ENCODE peak calls at places on chromosomes 13 and 19, in five cellular contexts. One of them, this sample, is unnamed.

GRCh38 chr13:56886398-56886797 is 254.3 kb upstream of the PRR20A start:
- DNase-seq in GM12878: no peak
- DNase-seq in transverse colon: no peak
- DNase-seq in tibial nerve: no peak
- DNase-seq in ovary: no peak
- DNase-seq in this sample: no peak

GRCh38 chr19:45146716-45147337 is 14.0 kb downstream of the NKPD1 start:
- DNase-seq in tibial nerve: no peak
- DNase-seq in transverse colon: no peak
- DNase-seq in ovary: no peak
- DNase-seq in GM12878: no peak
- DNase-seq in this sample: no peak

GRCh38 chr13:30718661-30719520 is 16.5 kb upstream of the ALOX5AP start:
- DNase-seq in GM12878: no peak
- DNase-seq in transverse colon: no peak
- DNase-seq in tibial nerve: no peak
- DNase-seq in ovary: no peak
- DNase-seq in this sample: no peak

GRCh38 chr19:16575282-16575681 is 3.1 kb upstream of the SLC35E1 start:
- DNase-seq in GM12878: no peak
- DNase-seq in ovary: no peak
- DNase-seq in transverse colon: no peak
- DNase-seq in tibial nerve: no peak
- DNase-seq in this sample: no peak

GRCh38 chr19:45424191-45425058 is 708 bp upstream of the ERCC1 start:
- DNase-seq in GM12878: no peak
- DNase-seq in ovary: peak; percentile 70
- DNase-seq in transverse colon: peak; percentile 75
- DNase-seq in tibial nerve: no peak
- DNase-seq in this sample: peak; percentile 82

GRCh38 chr13:59476376-59476775 is 687.4 kb downstream of the DIAPH3 start:
- DNase-seq in tibial nerve: no peak
- DNase-seq in ovary: no peak
- DNase-seq in transverse colon: no peak
- DNase-seq in GM12878: no peak
- DNase-seq in this sample: no peak

GRCh38 chr13:113458218-113459065 is 5.2 kb upstream of the ADPRHL1 start:
- DNase-seq in transverse colon: no peak
- DNase-seq in tibial nerve: no peak
- DNase-seq in ovary: no peak
- DNase-seq in GM12878: no peak
- DNase-seq in this sample: peak; percentile 46

GRCh38 chr13:41407380-41407779 is 50.0 kb upstream of the RGCC start:
- DNase-seq in tibial nerve: no peak
- DNase-seq in GM12878: no peak
- DNase-seq in transverse colon: no peak
- DNase-seq in ovary: no peak
- DNase-seq in this sample: no peak

GRCh38 chr13:39148513-39148961 is 110.3 kb downstream of the NHLRC3 start:
- DNase-seq in ovary: no peak
- DNase-seq in tibial nerve: no peak
- DNase-seq in GM12878: no peak
- DNase-seq in transverse colon: no peak
- DNase-seq in this sample: peak; percentile 72

GRCh38 chr19:12868540-12869112 is 12.6 kb downstream of the DNASE2 start:
- DNase-seq in tibial nerve: no peak
- DNase-seq in GM12878: no peak
- DNase-seq in transverse colon: no peak
- DNase-seq in ovary: no peak
- DNase-seq in this sample: no peak

GRCh38 chr19:49741210-49741844 is 21.8 kb downstream of the TSKS start:
- DNase-seq in ovary: no peak
- DNase-seq in GM12878: no peak
- DNase-seq in transverse colon: no peak
- DNase-seq in tibial nerve: no peak
- DNase-seq in this sample: peak; percentile 92

GRCh38 chr19:48481846-48482639 is 12.9 kb downstream of the CYTH2 start:
- DNase-seq in ovary: no peak
- DNase-seq in GM12878: no peak
- DNase-seq in tibial nerve: no peak
- DNase-seq in transverse colon: no peak
- DNase-seq in this sample: no peak

GRCh38 chr13:106597190-106597589 is 29.3 kb upstream of the ARGLU1 start:
- DNase-seq in GM12878: no peak
- DNase-seq in transverse colon: no peak
- DNase-seq in tibial nerve: peak; percentile 27
- DNase-seq in ovary: peak; percentile 23
- DNase-seq in this sample: no peak

GRCh38 chr13:46523972-46524737 is 28.8 kb upstream of the LRCH1 start:
- DNase-seq in ovary: no peak
- DNase-seq in transverse colon: no peak
- DNase-seq in GM12878: no peak
- DNase-seq in tibial nerve: no peak
- DNase-seq in this sample: peak; percentile 50

GRCh38 chr19:11752244-11752736 is 13.5 kb upstream of the ZNF823 start:
- DNase-seq in ovary: no peak
- DNase-seq in tibial nerve: no peak
- DNase-seq in GM12878: no peak
- DNase-seq in transverse colon: no peak
- DNase-seq in this sample: no peak

GRCh38 chr13:73708393-73708985 is 425.7 kb downstream of the KLF12 start:
- DNase-seq in transverse colon: peak; percentile 59
- DNase-seq in tibial nerve: peak; percentile 17
- DNase-seq in ovary: peak; percentile 29
- DNase-seq in GM12878: no peak
- DNase-seq in this sample: peak; percentile 72

GRCh38 chr13:48505597-48506091 is 27.2 kb downstream of the RCBTB2 start:
- DNase-seq in ovary: no peak
- DNase-seq in transverse colon: peak; percentile 41
- DNase-seq in GM12878: peak; percentile 93
- DNase-seq in tibial nerve: no peak
- DNase-seq in this sample: peak; percentile 81

GRCh38 chr13:101455863-101456262 is 3.4 kb downstream of the ITGBL1 start:
- DNase-seq in ovary: no peak
- DNase-seq in transverse colon: no peak
- DNase-seq in tibial nerve: no peak
- DNase-seq in GM12878: no peak
- DNase-seq in this sample: no peak

GRCh38 chr13:76884167-76884566 is 2.0 kb downstream of the KCTD12 start:
- DNase-seq in ovary: peak; percentile 42
- DNase-seq in transverse colon: peak; percentile 17
- DNase-seq in GM12878: no peak
- DNase-seq in tibial nerve: peak; percentile 18
- DNase-seq in this sample: peak; percentile 30

GRCh38 chr19:7888145-7888825 is at the start of gene LRRC8E:
- DNase-seq in GM12878: no peak
- DNase-seq in transverse colon: peak; percentile 79
- DNase-seq in tibial nerve: no peak
- DNase-seq in ovary: no peak
- DNase-seq in this sample: peak; percentile 52

GRCh38 chr13:47139519-47139918 is 242.7 kb upstream of the HTR2A start:
- DNase-seq in tibial nerve: no peak
- DNase-seq in ovary: no peak
- DNase-seq in transverse colon: no peak
- DNase-seq in GM12878: no peak
- DNase-seq in this sample: no peak

GRCh38 chr13:58598241-58598640 is 966.7 kb downstream of the PCDH17 start:
- DNase-seq in GM12878: no peak
- DNase-seq in transverse colon: no peak
- DNase-seq in ovary: no peak
- DNase-seq in tibial nerve: no peak
- DNase-seq in this sample: no peak

GRCh38 chr13:93248627-93249047 is 22.0 kb downstream of the GPC6 start:
- DNase-seq in tibial nerve: no peak
- DNase-seq in transverse colon: no peak
- DNase-seq in ovary: no peak
- DNase-seq in GM12878: no peak
- DNase-seq in this sample: no peak

GRCh38 chr13:108322206-108322824 is 52.8 kb downstream of the TNFSF13B start:
- DNase-seq in GM12878: peak; percentile 9
- DNase-seq in transverse colon: no peak
- DNase-seq in tibial nerve: no peak
- DNase-seq in ovary: no peak
- DNase-seq in this sample: peak; percentile 68
- TF ChIP-seq CTCF in GM12878: peak; percentile 77
- TF ChIP-seq CTCF in transverse colon: peak; percentile 66
- TF ChIP-seq CTCF in tibial nerve: peak; percentile 60
- TF ChIP-seq CTCF in ovary: no peak
- TF ChIP-seq CTCF in this sample: peak; percentile 55

DNA sequence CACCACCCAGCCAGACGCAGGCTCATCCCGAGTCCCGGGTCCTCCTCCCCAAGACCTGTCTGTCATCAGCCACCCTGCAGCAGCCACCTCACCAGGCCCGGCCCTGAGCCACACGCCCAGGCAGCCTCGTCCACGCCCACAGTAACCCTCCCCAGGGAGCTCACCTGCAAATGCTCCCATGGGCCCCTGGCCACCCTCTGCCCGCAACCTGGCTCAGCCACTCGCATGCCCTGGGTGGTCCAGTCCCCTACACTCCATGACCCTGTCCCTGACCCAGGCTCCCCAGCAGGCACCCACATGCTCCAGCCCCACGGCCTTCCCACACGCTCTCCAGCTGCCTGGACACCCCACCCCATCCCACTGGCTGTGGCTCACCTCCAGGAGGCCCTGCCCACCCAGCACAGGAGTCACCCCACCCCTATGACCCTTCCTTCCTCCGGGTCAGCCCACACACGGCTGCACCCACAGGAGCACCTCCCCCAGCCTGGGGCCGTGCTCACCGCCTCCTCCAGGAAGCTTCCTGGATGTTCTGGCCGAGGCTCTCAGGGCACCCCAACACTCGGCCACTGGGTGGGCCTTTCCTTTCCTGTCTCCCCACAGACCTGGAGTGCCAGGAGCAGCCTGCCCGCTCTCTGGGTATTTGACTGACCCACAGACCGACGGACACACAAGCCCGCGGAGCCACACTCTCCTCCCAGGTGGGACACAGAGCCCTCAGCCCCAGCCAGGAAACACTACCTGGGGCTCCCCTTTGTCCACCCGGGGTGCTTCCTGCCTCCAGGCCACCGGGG is 3.6 kb downstream of the TMEM259 start:
- DNase-seq in ovary: no peak
- DNase-seq in GM12878: no peak
- DNase-seq in tibial nerve: no peak
- DNase-seq in transverse colon: peak; percentile 71
- DNase-seq in this sample: no peak
- TF ChIP-seq POLR2A in ovary: no peak
- TF ChIP-seq POLR2A in GM12878: no peak
- TF ChIP-seq POLR2A in tibial nerve: no peak
- TF ChIP-seq POLR2A in transverse colon: no peak
- TF ChIP-seq POLR2A in this sample: no peak

GRCh38 chr13:26010487-26011207 is 41.2 kb downstream of the SHISA2 start:
- DNase-seq in GM12878: no peak
- DNase-seq in ovary: no peak
- DNase-seq in tibial nerve: no peak
- DNase-seq in transverse colon: no peak
- DNase-seq in this sample: no peak

GRCh38 chr13:26007774-26008173 is 44.0 kb downstream of the SHISA2 start:
- DNase-seq in GM12878: no peak
- DNase-seq in tibial nerve: no peak
- DNase-seq in ovary: no peak
- DNase-seq in transverse colon: no peak
- DNase-seq in this sample: no peak

GRCh38 chr13:26011208-26011573 is 40.6 kb downstream of the SHISA2 start:
- DNase-seq in tibial nerve: no peak
- DNase-seq in GM12878: no peak
- DNase-seq in ovary: no peak
- DNase-seq in transverse colon: no peak
- DNase-seq in this sample: no peak

GRCh38 chr13:26015276-26015934 is 36.4 kb downstream of the SHISA2 start:
- DNase-seq in transverse colon: no peak
- DNase-seq in ovary: no peak
- DNase-seq in tibial nerve: no peak
- DNase-seq in GM12878: no peak
- DNase-seq in this sample: no peak

DNA sequence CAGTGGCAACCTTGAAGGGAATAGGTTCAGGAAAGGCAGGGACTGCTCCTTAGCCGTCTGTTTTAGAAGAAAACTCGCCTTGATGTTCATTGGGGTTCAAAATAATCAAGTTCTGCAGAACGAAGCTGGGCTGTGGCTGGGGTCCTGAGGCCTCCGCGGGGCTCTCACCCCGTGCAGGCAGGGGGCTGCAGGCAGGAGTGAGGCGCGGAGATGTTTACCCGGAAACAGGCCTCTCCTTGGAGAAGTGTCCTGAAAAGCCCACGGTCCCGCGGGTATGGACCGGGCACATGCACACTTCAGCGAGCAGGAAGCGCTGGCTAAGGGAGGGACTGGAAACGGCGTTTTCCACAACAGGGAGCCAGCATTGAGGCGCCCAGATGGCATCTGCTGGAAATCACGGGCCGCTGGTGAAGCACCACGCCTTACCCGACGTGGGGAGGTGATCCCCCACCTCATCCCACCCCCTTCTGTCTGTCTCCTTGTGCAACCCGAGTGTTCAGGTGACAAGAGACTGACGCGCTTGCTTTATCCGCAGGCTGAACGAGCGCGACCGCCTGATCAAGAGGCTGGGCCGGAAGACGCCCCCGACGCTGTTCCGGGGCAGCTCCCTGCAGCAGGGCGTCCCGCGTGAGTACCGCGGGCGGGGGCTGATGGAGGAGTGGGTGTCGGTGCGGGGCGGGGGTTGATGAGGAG is 39.7 kb downstream of the SHISA2 start:
- DNase-seq in GM12878: no peak
- DNase-seq in ovary: no peak
- DNase-seq in tibial nerve: no peak
- DNase-seq in transverse colon: no peak
- DNase-seq in this sample: no peak
- H3K4me3 ChIP-seq in GM12878: no peak overlapping the region
- H3K4me3 ChIP-seq in ovary: no peak overlapping the region
- H3K4me3 ChIP-seq in tibial nerve: peak overlapping the region; percentile 16
- H3K4me3 ChIP-seq in transverse colon: no peak overlapping the region
- H3K4me3 ChIP-seq in this sample: no peak overlapping the region

GRCh38 chr13:38103851-38104250 is 234.3 kb upstream of the TRPC4 start:
- DNase-seq in GM12878: no peak
- DNase-seq in transverse colon: no peak
- DNase-seq in ovary: no peak
- DNase-seq in tibial nerve: no peak
- DNase-seq in this sample: no peak

GRCh38 chr13:38099751-38100150 is 230.2 kb upstream of the TRPC4 start:
- DNase-seq in ovary: no peak
- DNase-seq in transverse colon: no peak
- DNase-seq in GM12878: no peak
- DNase-seq in tibial nerve: no peak
- DNase-seq in this sample: no peak
- TF ChIP-seq CTCF in ovary: no peak
- TF ChIP-seq CTCF in transverse colon: no peak
- TF ChIP-seq CTCF in GM12878: no peak
- TF ChIP-seq CTCF in tibial nerve: no peak
- TF ChIP-seq CTCF in this sample: no peak

GRCh38 chr19:31745731-31746130 is 396.5 kb upstream of the TSHZ3 start:
- DNase-seq in GM12878: no peak
- DNase-seq in transverse colon: no peak
- DNase-seq in ovary: no peak
- DNase-seq in tibial nerve: no peak
- DNase-seq in this sample: no peak
- TF ChIP-seq POLR2A in GM12878: no peak
- TF ChIP-seq POLR2A in transverse colon: no peak
- TF ChIP-seq POLR2A in ovary: no peak
- TF ChIP-seq POLR2A in tibial nerve: no peak
- TF ChIP-seq POLR2A in this sample: no peak

GRCh38 chr19:10290876-10291553 is 1.3 kb downstream of the ICAM5 start:
- DNase-seq in ovary: peak; percentile 51
- DNase-seq in tibial nerve: no peak
- DNase-seq in transverse colon: peak; percentile 76
- DNase-seq in GM12878: no peak
- DNase-seq in this sample: peak; percentile 72
- H3K4me3 ChIP-seq in ovary: peak overlapping the region; percentile 24
- H3K4me3 ChIP-seq in tibial nerve: no peak overlapping the region
- H3K4me3 ChIP-seq in transverse colon: peak overlapping the region; percentile 2
- H3K4me3 ChIP-seq in GM12878: peak overlapping the region; percentile 77
- H3K4me3 ChIP-seq in this sample: no peak overlapping the region